ENCODE peak calls at places on chromosome 21, in eight cellular contexts. U is CD8-positive, alpha-beta memory T cell; K is NCI-H1417; B is Ammon's horn; F is stimulated activated CD4-positive, alpha-beta T cell treated with anti-CD3 and anti-CD28 coated beads, TNF-alpha, amount 100 ng/mL, for 4 hours; J is nephron progenitor cell; S is stomach; X is GM20000. R is an unnamed sample.

GRCh38 chr21:28454978-28455600 is 537.6 kb downstream of the LTN1 start:
- DNase-seq in U (no peak), K (no peak), B (peak; percentile 20), F (no peak), J (no peak), S (no peak), X (no peak), R (no peak)

GRCh38 chr21:38830667-38831525 is 25.2 kb downstream of the ETS2 start:
- DNase-seq in U (no peak), K (no peak), B (no peak), F (no peak), J (no peak), S (no peak), X (peak; percentile 65), R (no peak)

GRCh38 chr21:36350282-36350910 is 30.4 kb downstream of the MORC3 start:
- DNase-seq in U (no peak), K (no peak), B (no peak), F (no peak), J (no peak), S (no peak), X (no peak), R (no peak)

GRCh38 chr21:39269620-39270019 is 43.8 kb downstream of the BRWD1 start:
- DNase-seq in U (no peak), K (no peak), B (no peak), F (no peak), J (no peak), S (no peak), X (no peak), R (no peak)

GRCh38 chr21:42294273-42294880 is 20.8 kb downstream of the TFF3 start:
- DNase-seq in U (no peak), K (no peak), B (no peak), F (no peak), J (no peak), S (no peak), X (no peak), R (no peak)

GRCh38 chr21:32186843-32187242 is 92.0 kb downstream of the MIS18A start:
- DNase-seq in U (no peak), K (peak; percentile 77), B (no peak), F (no peak), J (no peak), S (no peak), X (no peak), R (peak; percentile 83)

GRCh38 chr21:45546636-45547203 is 4.5 kb upstream of the SLC19A1 start:
- DNase-seq in U (no peak), K (no peak), B (no peak), F (no peak), J (no peak), S (no peak), X (no peak), R (no peak)

GRCh38 chr21:38534591-38534990 is 36.3 kb upstream of the ERG start:
- DNase-seq in U (no peak), K (no peak), B (no peak), F (no peak), J (no peak), S (no peak), X (no peak), R (no peak)

GRCh38 chr21:38380391-38381137 is 117.7 kb downstream of the ERG start:
- DNase-seq in U (no peak), K (peak; percentile 22), B (no peak), F (no peak), J (no peak), S (no peak), X (no peak), R (no peak)

GRCh38 chr21:44930543-44930981 is 9.3 kb upstream of the SLX9 start:
- DNase-seq in U (peak; percentile 60), K (peak; percentile 23), B (no peak), F (peak; percentile 57), J (no peak), S (no peak), X (peak; percentile 55), R (no peak)

GRCh38 chr21:44994016-44994365 is 54.2 kb downstream of the SLX9 start:
- DNase-seq in U (no peak), K (no peak), B (no peak), F (no peak), J (no peak), S (no peak), X (no peak), R (no peak)

GRCh38 chr21:41921089-41921819 is 32.6 kb downstream of the C2CD2 start:
- DNase-seq in U (no peak), K (no peak), B (peak; percentile 18), F (no peak), J (no peak), S (no peak), X (peak; percentile 57), R (no peak)

GRCh38 chr21:28069446-28069845 is 923.2 kb downstream of the LTN1 start:
- DNase-seq in U (no peak), K (peak; percentile 55), B (peak; percentile 9), F (no peak), J (no peak), S (no peak), X (no peak), R (no peak)

GRCh38 chr21:40555129-40555528 is 291.8 kb downstream of the DSCAM start:
- DNase-seq in U (no peak), K (no peak), B (no peak), F (no peak), J (no peak), S (no peak), X (no peak), R (no peak)

GRCh38 chr21:25871566-25871965 is 136.8 kb downstream of the GABPA start:
- DNase-seq in U (no peak), K (no peak), B (no peak), F (no peak), J (no peak), S (no peak), X (no peak), R (no peak)

GRCh38 chr21:28822882-28823335 is 169.8 kb downstream of the LTN1 start:
- DNase-seq in U (no peak), K (no peak), B (no peak), F (no peak), J (peak; percentile 3), S (no peak), X (no peak), R (no peak)

GRCh38 chr21:20647603-20648002 is 350.6 kb upstream of the NCAM2 start:
- DNase-seq in U (no peak), K (no peak), B (no peak), F (no peak), J (no peak), S (no peak), X (no peak), R (no peak)

GRCh38 chr21:42654179-42654912 is 925 bp downstream of the PDE9A start:
- DNase-seq in U (no peak), K (peak; percentile 90), B (no peak), F (no peak), J (peak; percentile 48), S (no peak), X (peak; percentile 72), R (peak; percentile 25)

GRCh38 chr21:35922618-35923017 is 137.7 kb downstream of the SETD4 start:
- DNase-seq in U (no peak), K (no peak), B (no peak), F (no peak), J (no peak), S (no peak), X (no peak), R (no peak)

GRCh38 chr21:38916214-38916964 is 110.7 kb downstream of the ETS2 start:
- DNase-seq in U (no peak), K (peak; percentile 44), B (no peak), F (no peak), J (no peak), S (no peak), X (no peak), R (no peak)

GRCh38 chr21:15031790-15032357 is 32.9 kb downstream of the NRIP1 start:
- DNase-seq in U (no peak), K (no peak), B (no peak), F (no peak), J (no peak), S (no peak), X (no peak), R (no peak)

GRCh38 chr21:28091500-28091899 is 901.2 kb downstream of the LTN1 start:
- DNase-seq in U (no peak), K (no peak), B (no peak), F (no peak), J (no peak), S (no peak), X (no peak), R (no peak)

GRCh38 chr21:41294548-41295231 is 21.9 kb upstream of the FAM3B start:
- DNase-seq in U (no peak), K (peak; percentile 37), B (no peak), F (no peak), J (no peak), S (no peak), X (no peak), R (no peak)

GRCh38 chr21:41364308-41364707 is 2.5 kb downstream of the MX2 start:
- DNase-seq in U (no peak), K (no peak), B (no peak), F (no peak), J (no peak), S (no peak), X (no peak), R (no peak)

GRCh38 chr21:38377165-38378093 is 120.6 kb downstream of the KCNJ15 start:
- DNase-seq in U (no peak), K (no peak), B (no peak), F (no peak), J (no peak), S (no peak), X (no peak), R (no peak)

GRCh38 chr21:26945916-26946315 is 21.0 kb downstream of the ADAMTS5 start:
- DNase-seq in U (no peak), K (peak; percentile 33), B (peak; percentile 50), F (no peak), J (no peak), S (no peak), X (no peak), R (no peak)

GRCh38 chr21:43599728-43600127 is 59.6 kb downstream of the HSF2BP start:
- DNase-seq in U (no peak), K (no peak), B (no peak), F (no peak), J (no peak), S (no peak), X (no peak), R (no peak)

GRCh38 chr21:44440241-44441040 is 14.9 kb upstream of the LRRC3 start:
- DNase-seq in U (no peak), K (no peak), B (no peak), F (no peak), J (no peak), S (no peak), X (no peak), R (no peak)

GRCh38 chr21:34743831-34744230 is 75.0 kb downstream of the CLIC6 start:
- DNase-seq in U (no peak), K (no peak), B (no peak), F (no peak), J (no peak), S (peak; percentile 63), X (no peak), R (no peak)

GRCh38 chr21:36783612-36784383 is 84.9 kb downstream of the SIM2 start:
- DNase-seq in U (no peak), K (no peak), B (no peak), F (no peak), J (no peak), S (no peak), X (no peak), R (no peak)

R was measured in NCI-H2227 treated with DMSO at 0.1 percent for 48 hours.